ENCODE peak calls at places on chromosome 1, in seven cellular contexts. D is naive B cell; B is ecto neural progenitor cell; O is fibroblast of lung; H is stimulated activated CD4-positive, alpha-beta T cell treated with anti-CD3 and anti-CD28 coated beads, TNF-alpha, amount 100 ng/mL, for 48 hours; Y is GM13976; J is transverse colon. I is an unnamed sample.

GRCh38 chr1:43344267-43344666 is 6.6 kb downstream of the MPL start:
- DNase-seq in D (no peak), B (no peak), O (no peak), H (no peak), Y (no peak), J (no peak), I (no peak)

GRCh38 chr1:52520149-52520548 is 32.7 kb downstream of the TUT4 start:
- DNase-seq in D (no peak), B (no peak), O (peak), H (no peak), Y (peak), J (no peak), I (no peak)

GRCh38 chr1:59393211-59394180 is 96.6 kb downstream of the FGGY start:
- DNase-seq in D (no peak), B (no peak), O (peak), H (no peak), Y (no peak), J (peak), I (no peak)

GRCh38 chr1:54465351-54465811 is 59.2 kb upstream of the SSBP3 start:
- DNase-seq in D (no peak), B (peak), O (no peak), H (no peak), Y (no peak), J (no peak), I (no peak)

GRCh38 chr1:110874303-110875215 is 1.6 kb downstream of the CD53 start:
- DNase-seq in D (no peak), B (no peak), O (no peak), H (no peak), Y (no peak), J (no peak), I (no peak)

GRCh38 chr1:39928809-39929587 is 25.9 kb upstream of the MFSD2A start:
- DNase-seq in D (no peak), B (no peak), O (no peak), H (no peak), Y (no peak), J (peak), I (no peak)

GRCh38 chr1:116008651-116009380 is 32.5 kb downstream of the SLC22A15 start:
- DNase-seq in D (no peak), B (no peak), O (no peak), H (no peak), Y (no peak), J (no peak), I (no peak)

GRCh38 chr1:67148516-67149178 is 13.9 kb upstream of the C1orf141 start:
- DNase-seq in D (no peak), B (no peak), O (no peak), H (no peak), Y (no peak), J (no peak), I (no peak)

GRCh38 chr1:109777436-109777835 is 13.7 kb upstream of the EPS8L3 start:
- DNase-seq in D (no peak), B (no peak), O (no peak), H (no peak), Y (no peak), J (peak), I (no peak)

GRCh38 chr1:172487550-172487949 is 43.7 kb upstream of the PIGC start:
- DNase-seq in D (no peak), B (peak), O (no peak), H (no peak), Y (no peak), J (no peak), I (no peak)